ENCODE peak calls at places on chromosomes 11 and 22, in nine cellular contexts. O, W, Q, G, A, S, P, V and T are unnamed samples.

GRCh38 chr11:50267851-50268250 is 235.2 kb downstream of the OR4C45 start:
- DNase-seq in O (no peak), W (no peak), Q (no peak), G (no peak), A (no peak), S (no peak), P (peak), V (no peak), T (no peak)

GRCh38 chr22:29081499-29082236 is 8.8 kb downstream of the KREMEN1 start:
- DNase-seq in O (no peak), W (no peak), Q (no peak), G (no peak), A (no peak), S (no peak), P (no peak), V (no peak), T (no peak)

GRCh38 chr11:107857550-107858216 is 904 bp downstream of the SLC35F2 start:
- DNase-seq in O (peak), W (no peak), Q (no peak), G (no peak), A (no peak), S (no peak), P (no peak), V (no peak), T (no peak)

GRCh38 chr22:49827307-49827852 is 293 bp downstream of the BRD1 start:
- DNase-seq in O (no peak), W (no peak), Q (no peak), G (no peak), A (no peak), S (no peak), P (no peak), V (no peak), T (no peak)

GRCh38 chr22:26942301-26942927 is 285.0 kb downstream of the MIAT start:
- DNase-seq in O (no peak), W (no peak), Q (no peak), G (no peak), A (no peak), S (no peak), P (no peak), V (no peak), T (no peak)

GRCh38 chr11:58629857-58630256 is 7.4 kb downstream of the CNTF start:
- DNase-seq in O (no peak), W (peak), Q (no peak), G (peak), A (no peak), S (no peak), P (no peak), V (no peak), T (no peak)

GRCh38 chr11:116170526-116171120 is 602.2 kb downstream of the BUD13 start:
- DNase-seq in O (no peak), W (peak), Q (no peak), G (no peak), A (no peak), S (no peak), P (no peak), V (no peak), T (no peak)

GRCh38 chr22:43411981-43412807 is at the start of gene MPPED1:
- DNase-seq in O (no peak), W (no peak), Q (no peak), G (no peak), A (no peak), S (no peak), P (peak), V (no peak), T (no peak)

GRCh38 chr11:61173456-61173855 is 12.2 kb upstream of the VPS37C start:
- DNase-seq in O (peak), W (peak), Q (no peak), G (no peak), A (peak), S (peak), P (no peak), V (no peak), T (no peak)

DNA sequence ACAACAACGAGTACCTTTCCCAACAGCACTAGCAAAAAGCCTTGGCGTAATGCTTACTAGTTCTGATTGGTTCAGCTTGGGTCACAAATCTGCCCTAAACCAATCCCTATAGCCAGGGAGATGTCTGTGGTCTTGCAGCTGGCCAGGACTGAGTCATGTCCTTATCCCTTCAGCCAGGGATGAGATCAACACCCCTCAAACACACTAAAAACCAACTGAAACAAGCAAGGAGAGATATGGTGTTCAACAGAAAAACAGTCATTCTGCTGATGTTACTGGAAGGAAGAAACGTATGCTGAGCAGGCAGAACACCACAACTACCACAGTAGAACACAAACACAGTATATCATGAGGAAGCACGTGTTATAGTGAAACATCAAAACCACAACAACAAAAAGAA is 375.6 kb downstream of the LARGE1 start:
- DNase-seq in O (no peak), W (no peak), Q (no peak), G (no peak), A (no peak), S (no peak), P (no peak), V (no peak), T (no peak)
- TF ChIP-seq EP300 in O (no peak), W (no peak), Q (no peak), G (no peak), A (no peak), S (no peak), P (no peak), V (no peak), T (no peak)

GRCh38 chr11:2927851-2928604 is 1.2 kb downstream of the PHLDA2 start:
- DNase-seq in O (no peak), W (no peak), Q (no peak), G (peak), A (no peak), S (no peak), P (peak), V (no peak), T (no peak)

GRCh38 chr11:2930705-2931415 is 1.6 kb upstream of the PHLDA2 start:
- DNase-seq in O (peak), W (peak), Q (no peak), G (peak), A (peak), S (no peak), P (peak), V (peak), T (peak)

GRCh38 chr11:2929880-2930704 is 872 bp upstream of the PHLDA2 start:
- DNase-seq in O (peak), W (peak), Q (no peak), G (peak), A (peak), S (no peak), P (peak), V (no peak), T (no peak)

GRCh38 chr11:2928605-2929510 is at the start of gene PHLDA2:
- DNase-seq in O (peak), W (no peak), Q (no peak), G (peak), A (peak), S (no peak), P (peak), V (no peak), T (no peak)

DNA sequence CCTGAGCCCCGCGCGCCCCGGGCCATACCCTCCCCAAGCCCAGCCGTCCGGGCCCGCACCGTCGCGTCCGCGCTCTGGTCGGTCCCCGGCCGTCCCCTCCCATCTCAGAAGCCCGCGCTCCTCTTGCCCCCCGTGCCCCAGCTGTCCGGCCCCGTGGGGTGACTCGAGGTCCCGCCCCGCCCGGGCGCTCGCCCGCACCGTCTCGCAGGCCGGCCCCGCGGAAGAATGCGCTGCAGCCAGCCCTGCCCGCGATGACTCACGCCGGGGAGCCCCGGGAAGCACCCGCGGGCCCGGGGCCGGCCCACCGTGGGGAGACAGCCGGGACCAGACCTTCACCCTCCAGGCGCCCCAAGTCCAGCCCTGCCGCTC is 275 bp upstream of the PHLDA2 start:
- DNase-seq in O (peak), W (no peak), Q (no peak), G (peak), A (peak), S (no peak), P (peak), V (no peak), T (peak)
- H3K4me3 ChIP-seq in O (peak), W (no peak), Q (peak), G (peak), A (peak), S (peak), P (peak), V (no peak), T (peak)

GRCh38 chr11:129279326-129280026 is 87.4 kb upstream of the ARHGAP32 start:
- DNase-seq in O (peak), W (peak), Q (peak), G (peak), A (peak), S (peak), P (peak), V (no peak), T (peak)
- TF ChIP-seq CTCF in O (no peak), W (peak), Q (no peak), G (peak), A (no peak), S (no peak), P (peak), V (no peak), T (no peak)

GRCh38 chr11:69355959-69356702 is 62.2 kb downstream of the MYEOV start:
- DNase-seq in O (no peak), W (no peak), Q (no peak), G (no peak), A (no peak), S (no peak), P (no peak), V (no peak), T (no peak)

GRCh38 chr11:69356703-69357457 is 62.9 kb downstream of the MYEOV start:
- DNase-seq in O (no peak), W (no peak), Q (no peak), G (no peak), A (peak), S (peak), P (peak), V (no peak), T (no peak)

GRCh38 chr11:69359735-69360470 is 65.9 kb downstream of the MYEOV start:
- DNase-seq in O (no peak), W (no peak), Q (no peak), G (no peak), A (no peak), S (no peak), P (no peak), V (no peak), T (no peak)

GRCh38 chr11:69358398-69359080 is 64.6 kb downstream of the MYEOV start:
- DNase-seq in O (no peak), W (no peak), Q (no peak), G (no peak), A (peak), S (peak), P (no peak), V (no peak), T (peak)

GRCh38 chr11:69357458-69358397 is 63.8 kb downstream of the MYEOV start:
- DNase-seq in O (no peak), W (no peak), Q (no peak), G (no peak), A (peak), S (peak), P (no peak), V (no peak), T (no peak)
- TF ChIP-seq EP300 in O (no peak), W (no peak), Q (no peak), G (no peak), A (no peak), S (no peak), P (no peak), V (no peak), T (no peak)